ENCODE peak calls at places on chromosome X, in five cellular contexts. Y is upper lobe of right lung; K is RWPE2; R is heart right ventricle; N is CD4-positive, CD25-positive, alpha-beta regulatory T cell. B is an unnamed sample. For H3K4me1, the result is how much of the 10 kb centered on the place peaks cover.

GRCh38 chrX:18406531-18407266 is 18.7 kb upstream of the CDKL5 start:
- DNase-seq in N (no peak), R (no peak), K (no peak), Y (no peak), B (no peak)

GRCh38 chrX:110402091-110402854 is 43.6 kb downstream of the RTL9 start:
- DNase-seq in R (peak), K (peak), Y (no peak), N (no peak), B (no peak)

GRCh38 chrX:108122748-108123147 is 31.2 kb downstream of the ATG4A start:
- DNase-seq in K (no peak), N (no peak), Y (no peak), R (no peak), B (no peak)

GRCh38 chrX:42149786-42150185 is 226.4 kb upstream of the CASK start:
- DNase-seq in Y (no peak), R (no peak), K (no peak), N (no peak), B (no peak)

GRCh38 chrX:126770179-126770578 is 49.4 kb upstream of the PRR32 start:
- DNase-seq in K (no peak), Y (no peak), R (no peak), N (no peak), B (no peak)

GRCh38 chrX:18810416-18810815 is 103.0 kb downstream of the PPEF1 start:
- DNase-seq in R (no peak), N (no peak), Y (no peak), K (no peak), B (no peak)

GRCh38 chrX:131366387-131366786 is 77.3 kb upstream of the IGSF1 start:
- DNase-seq in R (no peak), Y (no peak), N (no peak), K (no peak), B (no peak)

GRCh38 chrX:72121381-72121780 is 10.3 kb downstream of the RTL5 start:
- DNase-seq in N (no peak), R (peak), K (no peak), Y (peak), B (no peak)

GRCh38 chrX:115906881-115907280 is 263.7 kb upstream of the AGTR2 start:
- DNase-seq in Y (no peak), K (no peak), R (no peak), N (no peak), B (no peak)

GRCh38 chrX:153641575-153642312 is 5.3 kb upstream of the DUSP9 start:
- DNase-seq in N (no peak), Y (no peak), R (no peak), K (peak), B (no peak)

GRCh38 chrX:154351183-154352011 is 23.0 kb downstream of the FLNA start:
- DNase-seq in N (peak), K (peak), Y (peak), R (no peak), B (peak)

GRCh38 chrX:154481911-154482601 is 3.0 kb upstream of the LAGE3 start:
- DNase-seq in Y (peak), K (no peak), R (no peak), N (no peak), B (no peak)

GRCh38 chrX:128816919-128817318 is 706.4 kb downstream of the SMARCA1 start:
- DNase-seq in N (no peak), Y (no peak), K (no peak), R (no peak), B (no peak)

GRCh38 chrX:53028678-53029077 is 19.9 kb upstream of the GPR173 start:
- DNase-seq in N (no peak), R (no peak), K (no peak), Y (no peak), B (no peak)

GRCh38 chrX:155966876-155967275 is 30.6 kb upstream of the IL9R start:
- DNase-seq in R (no peak), K (no peak), N (peak), Y (no peak), B (peak)

GRCh38 chrX:9851890-9852289 is 65.7 kb downstream of the SHROOM2 start:
- DNase-seq in Y (no peak), N (no peak), R (no peak), K (no peak), B (no peak)

GRCh38 chrX:149207518-149207917 is 297.6 kb downstream of the IDS start:
- DNase-seq in K (no peak), R (no peak), N (no peak), Y (no peak), B (no peak)

GRCh38 chrX:49884290-49884862 is 5.1 kb downstream of the USP27X start:
- DNase-seq in K (no peak), Y (peak), R (peak), N (peak), B (peak)

GRCh38 chrX:30620125-30620524 is 33.1 kb upstream of the GK start:
- DNase-seq in N (no peak), R (no peak), Y (no peak), K (no peak), B (no peak)

GRCh38 chrX:6021316-6022091 is 207.2 kb downstream of the NLGN4X start:
- DNase-seq in N (peak), Y (no peak), K (no peak), R (no peak), B (no peak)

GRCh38 chrX:88613338-88613737 is 133.7 kb upstream of the CPXCR1 start:
- DNase-seq in N (no peak), R (no peak), K (no peak), Y (no peak), B (no peak)

GRCh38 chrX:93538575-93538974 is 134.8 kb downstream of the NAP1L3 start:
- DNase-seq in Y (no peak), K (no peak), R (no peak), N (no peak), B (no peak)

GRCh38 chrX:3962511-3963350 is 249.3 kb upstream of the PRKX start:
- DNase-seq in Y (no peak), K (no peak), R (no peak), N (no peak), B (no peak)

GRCh38 chrX:16618422-16618821 is 31.5 kb upstream of the S100G start:
- DNase-seq in K (no peak), N (no peak), Y (no peak), R (no peak), B (no peak)

GRCh38 chrX:3663576-3664290 is 49.7 kb downstream of the PRKX start:
- DNase-seq in K (no peak), R (no peak), Y (peak), N (no peak), B (no peak)

GRCh38 chrX:24186483-24186882 is 37.0 kb downstream of the ZFX start:
- DNase-seq in N (no peak), Y (no peak), R (no peak), K (no peak), B (no peak)

GRCh38 chrX:72526534-72527508 is 45.8 kb downstream of the HDAC8 start:
- DNase-seq in N (no peak), Y (no peak), R (no peak), K (no peak), B (no peak)

GRCh38 chrX:128781506-128781905 is 729.3 kb upstream of the ACTRT1 start:
- DNase-seq in K (no peak), R (no peak), N (peak), Y (no peak), B (peak)

GRCh38 chrX:124860736-124861135 is 458.9 kb upstream of the TEX13C start:
- DNase-seq in N (no peak), R (no peak), K (no peak), Y (no peak), B (no peak)

GRCh38 chrX:123155327-123155726 is 28.8 kb upstream of the GRIA3 start:
- DNase-seq in K (no peak), R (no peak), Y (no peak), N (no peak), B (no peak)

GRCh38 chrX:63657821-63658220 is 127.2 kb downstream of the ARHGEF9 start:
- DNase-seq in R (peak), N (no peak), K (peak), Y (peak), B (no peak)

GRCh38 chrX:103063918-103064434 is at the start of gene BEX1:
- DNase-seq in K (peak), N (peak), Y (peak), R (no peak), B (no peak)

GRCh38 chrX:107506596-107507031 is 57.2 kb downstream of the FRMPD3 start:
- DNase-seq in N (no peak), R (no peak), K (no peak), Y (no peak), B (no peak)

GRCh38 chrX:21838937-21839333 is 482 bp upstream of the MBTPS2 start:
- DNase-seq in K (no peak), N (peak), R (no peak), Y (no peak), B (no peak)

GRCh38 chrX:69124108-69124507 is 41.1 kb downstream of the PJA1 start:
- DNase-seq in Y (no peak), N (no peak), K (no peak), R (no peak), B (no peak)

GRCh38 chrX:153488231-153488914 is 6.4 kb upstream of the BGN start:
- DNase-seq in R (peak), N (no peak), Y (no peak), K (no peak), B (no peak)

GRCh38 chrX:140866446-140866845 is 135.9 kb upstream of the SPANXB1 start:
- DNase-seq in K (no peak), Y (no peak), R (no peak), N (no peak), B (no peak)
- H3K4me1 ChIP-seq in K (under half), Y (under half), R (under half), N (under half), B (under half)

GRCh38 chrX:48509245-48509590 is 426 bp downstream of the PORCN start:
- DNase-seq in Y (no peak), R (no peak), K (no peak), N (no peak), B (no peak)
- H3K27ac ChIP-seq in Y (peak), R (peak), K (peak), N (peak), B (peak)

GRCh38 chrX:44908198-44908597 is 35.2 kb downstream of the KDM6A start:
- DNase-seq in N (no peak), K (no peak), Y (no peak), R (no peak), B (no peak)
- H3K4me1 ChIP-seq in N (under half), K (under half), Y (under half), R (under half), B (under half)

DNA sequence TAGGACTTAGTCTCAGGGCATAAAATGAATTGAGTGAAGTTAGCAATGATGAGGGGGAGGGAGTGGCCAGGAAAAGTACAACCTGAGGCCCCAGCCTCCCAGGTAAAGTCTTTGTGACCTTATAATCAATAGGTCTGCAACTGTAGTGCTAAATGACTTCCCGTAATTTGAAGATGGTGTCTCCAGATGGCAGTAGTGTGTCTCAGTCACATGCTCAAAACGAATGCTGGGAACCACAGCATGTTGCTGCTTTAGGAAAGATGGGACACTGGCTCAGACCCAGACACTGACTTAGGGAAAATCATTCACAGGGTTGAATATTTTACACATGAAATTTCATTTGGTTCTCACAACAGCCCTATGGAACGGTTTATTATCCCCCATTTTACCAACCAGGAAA is 10.3 kb downstream of the SRPX2 start:
- DNase-seq in K (no peak), Y (no peak), R (no peak), N (no peak), B (no peak)
- H3K27ac ChIP-seq in K (no peak), Y (no peak), R (no peak), N (no peak), B (no peak)